ENCODE peak calls at places on chromosome 1, in ten cellular contexts. Q is PC-3, G is heart right ventricle, R is sigmoid colon, I is H1, V is pancreas, E is HepG2, Y is neural progenitor cell, S is body of pancreas, B is left ventricle myocardium inferior. U is an unnamed sample.

GRCh38 chr1:86906419-86906818 is 7.5 kb downstream of the SELENOF start:
- DNase-seq in Y (no peak), E (no peak), Q (peak), S (no peak), I (no peak), B (no peak), R (no peak), V (no peak), G (no peak), U (no peak)

GRCh38 chr1:245585252-245585959 is 430.6 kb downstream of the KIF26B start:
- DNase-seq in E (no peak), S (no peak), I (no peak), R (no peak), Y (no peak), V (no peak), Q (peak), G (no peak), B (no peak), U (peak)

GRCh38 chr1:97093742-97094141 is 372.2 kb downstream of the PTBP2 start:
- DNase-seq in B (no peak), E (no peak), G (no peak), Q (no peak), V (no peak), R (no peak), Y (no peak), I (no peak), S (no peak), U (peak)

GRCh38 chr1:40630488-40631223 is 34.8 kb downstream of the RIMS3 start:
- DNase-seq in V (no peak), S (peak), E (peak), Y (peak), Q (peak), G (no peak), I (peak), R (no peak), B (no peak), U (peak)

GRCh38 chr1:29395724-29396437 is 159.6 kb downstream of the PTPRU start:
- DNase-seq in R (no peak), Y (no peak), B (no peak), Q (no peak), G (no peak), S (no peak), V (no peak), I (no peak), E (no peak), U (no peak)

GRCh38 chr1:235708390-235708962 is 58.9 kb upstream of the GNG4 start:
- DNase-seq in Q (peak), Y (no peak), B (no peak), I (no peak), S (no peak), V (no peak), R (no peak), G (no peak), E (peak), U (peak)

GRCh38 chr1:204073837-204074273 is 940 bp downstream of the SOX13 start:
- DNase-seq in I (no peak), B (no peak), E (no peak), Y (peak), S (peak), G (no peak), R (peak), V (no peak), Q (peak), U (no peak)

GRCh38 chr1:106831511-106831910 is 225.0 kb upstream of the PRMT6 start:
- DNase-seq in V (no peak), G (no peak), E (no peak), Y (no peak), Q (peak), B (no peak), S (no peak), R (no peak), I (no peak), U (no peak)

GRCh38 chr1:204087893-204088528 is 15.1 kb downstream of the SOX13 start:
- DNase-seq in G (peak), Y (no peak), B (peak), R (peak), Q (no peak), V (no peak), E (no peak), S (peak), I (no peak), U (no peak)

GRCh38 chr1:233569636-233570035 is 44.3 kb upstream of the KCNK1 start:
- DNase-seq in B (no peak), V (no peak), S (no peak), Y (no peak), I (no peak), G (no peak), R (no peak), E (no peak), Q (peak), U (no peak)

GRCh38 chr1:185213086-185213485 is 56.1 kb downstream of the SWT1 start:
- DNase-seq in I (no peak), E (no peak), Y (no peak), B (no peak), S (no peak), V (no peak), R (no peak), G (no peak), Q (no peak), U (no peak)

GRCh38 chr1:86567936-86568335 is 21.1 kb downstream of the CLCA4 start:
- DNase-seq in Y (no peak), G (no peak), E (no peak), V (no peak), Q (no peak), B (no peak), R (no peak), S (no peak), I (no peak), U (no peak)

GRCh38 chr1:116711061-116711582 is 43.1 kb upstream of the CD2 start:
- DNase-seq in R (no peak), Y (peak), Q (peak), E (no peak), B (no peak), V (no peak), S (no peak), G (no peak), I (no peak), U (no peak)

GRCh38 chr1:8409107-8409506 is 91.2 kb downstream of the SLC45A1 start:
- DNase-seq in B (no peak), E (peak), I (no peak), S (no peak), G (peak), V (no peak), Q (peak), Y (peak), R (no peak), U (peak)

GRCh38 chr1:100543640-100544039 is 5.7 kb downstream of the GPR88 start:
- DNase-seq in V (no peak), I (peak), Y (peak), R (no peak), E (peak), G (no peak), B (no peak), S (peak), Q (peak), U (no peak)

GRCh38 chr1:235759336-235759735 is 107.4 kb downstream of the LYST start:
- DNase-seq in S (no peak), I (no peak), V (no peak), Y (no peak), B (no peak), E (no peak), R (no peak), Q (no peak), G (no peak), U (no peak)

GRCh38 chr1:26744075-26744958 is 43.4 kb upstream of the PIGV start:
- DNase-seq in R (peak), B (peak), Q (peak), S (peak), I (peak), E (peak), Y (peak), V (peak), G (peak), U (peak)

GRCh38 chr1:100671604-100672003 is 47.9 kb upstream of the VCAM1 start:
- DNase-seq in I (no peak), G (no peak), S (no peak), Y (no peak), Q (peak), V (no peak), E (no peak), R (no peak), B (no peak), U (no peak)

GRCh38 chr1:6491480-6491962 is at the start of gene PLEKHG5:
- DNase-seq in B (no peak), G (no peak), I (no peak), V (no peak), R (no peak), Q (peak), S (no peak), E (peak), Y (no peak), U (peak)

GRCh38 chr1:150567717-150568561 is 11.5 kb downstream of the MCL1 start:
- DNase-seq in S (peak), E (peak), Y (peak), Q (peak), G (peak), R (peak), B (peak), I (peak), V (peak), U (peak)

GRCh38 chr1:43549921-43550597 is 19.4 kb downstream of the PTPRF start:
- DNase-seq in V (peak), E (no peak), Q (peak), R (peak), S (peak), G (no peak), Y (peak), B (peak), I (peak), U (no peak)

GRCh38 chr1:17844146-17844826 is 89.2 kb downstream of the ACTL8 start:
- DNase-seq in Y (no peak), S (no peak), E (no peak), V (no peak), I (no peak), B (no peak), R (no peak), Q (no peak), G (no peak), U (no peak)

GRCh38 chr1:165375623-165376022 is 19.1 kb upstream of the LMX1A start:
- DNase-seq in I (no peak), V (no peak), E (no peak), Q (peak), S (no peak), B (no peak), Y (no peak), R (no peak), G (no peak), U (no peak)

GRCh38 chr1:7408771-7409150 is 362.3 kb upstream of the VAMP3 start:
- DNase-seq in E (no peak), Y (no peak), R (peak), B (no peak), I (peak), G (no peak), V (no peak), S (no peak), Q (no peak), U (no peak)

GRCh38 chr1:158331431-158331830 is at the start of gene CD1B:
- DNase-seq in Q (no peak), E (no peak), S (no peak), B (no peak), I (no peak), R (no peak), V (no peak), Y (no peak), G (no peak), U (no peak)

GRCh38 chr1:219539645-219540254 is 73.2 kb downstream of the ZC3H11B start:
- DNase-seq in Y (no peak), S (no peak), V (no peak), Q (no peak), G (no peak), I (no peak), R (no peak), B (no peak), E (no peak), U (no peak)

GRCh38 chr1:116806671-116807070 is 52.4 kb downstream of the CD2 start:
- DNase-seq in E (no peak), G (no peak), Y (no peak), V (no peak), S (no peak), I (no peak), R (no peak), B (no peak), Q (no peak), U (no peak)

GRCh38 chr1:156414440-156415064 is 45.5 kb downstream of the RHBG start:
- DNase-seq in G (no peak), V (no peak), Q (peak), R (no peak), I (peak), B (no peak), Y (peak), E (no peak), S (no peak), U (no peak)

GRCh38 chr1:110083453-110084225 is 13.2 kb upstream of the ALX3 start:
- DNase-seq in Y (peak), B (no peak), G (no peak), E (no peak), I (no peak), Q (no peak), R (no peak), S (no peak), V (no peak), U (no peak)
- H3K4me3 ChIP-seq in Y (peak), B (peak), G (peak), E (no peak), I (peak), Q (no peak), R (peak), S (peak), V (peak), U (no peak)

GRCh38 chr1:145959957-145960467 is 2.2 kb upstream of the LIX1L start:
- DNase-seq in Y (no peak), V (no peak), G (no peak), E (no peak), R (no peak), S (no peak), B (no peak), Q (no peak), I (no peak), U (no peak)
- H3K27ac ChIP-seq in Y (no peak), V (no peak), G (peak), E (no peak), R (peak), S (peak), B (peak), Q (no peak), I (no peak), U (no peak)

GRCh38 chr1:160117709-160118183 is 2.2 kb downstream of the ATP1A2 start:
- DNase-seq in R (peak), B (peak), Y (peak), V (no peak), I (no peak), S (peak), G (peak), Q (no peak), E (no peak), U (no peak)

GRCh38 chr1:160117300-160117699 is 1.7 kb downstream of the ATP1A2 start:
- DNase-seq in E (no peak), V (no peak), R (no peak), Y (no peak), Q (no peak), S (no peak), B (no peak), I (no peak), G (no peak), U (no peak)

GRCh38 chr1:160118928-160119327 is 3.4 kb downstream of the ATP1A2 start:
- DNase-seq in Q (no peak), Y (no peak), I (no peak), V (no peak), B (no peak), R (no peak), S (no peak), G (no peak), E (no peak), U (no peak)

GRCh38 chr1:160115545-160116276 is at the start of gene ATP1A2:
- DNase-seq in B (peak), S (no peak), Y (peak), V (no peak), R (peak), Q (no peak), E (no peak), G (peak), I (peak), U (no peak)

GRCh38 chr1:160116277-160117147 is 953 bp downstream of the ATP1A2 start:
- DNase-seq in I (no peak), E (no peak), G (peak), Q (peak), V (no peak), S (no peak), Y (no peak), R (no peak), B (no peak), U (no peak)
- H3K4me3 ChIP-seq in I (peak), E (no peak), G (peak), Q (no peak), V (no peak), S (no peak), Y (peak), R (peak), B (peak), U (no peak)

GRCh38 chr1:53071915-53072314 is 9.9 kb downstream of the PODN start:
- DNase-seq in I (no peak), E (no peak), Q (no peak), B (no peak), Y (no peak), V (no peak), S (no peak), G (no peak), R (no peak), U (no peak)

GRCh38 chr1:53073287-53073686 is 11.3 kb downstream of the PODN start:
- DNase-seq in E (no peak), R (peak), Y (no peak), V (no peak), I (no peak), G (no peak), Q (no peak), B (no peak), S (peak), U (no peak)

GRCh38 chr1:53070621-53071020 is 8.6 kb downstream of the PODN start:
- DNase-seq in R (peak), Y (no peak), E (no peak), S (peak), V (no peak), I (peak), Q (no peak), G (no peak), B (peak), U (no peak)

GRCh38 chr1:53069663-53070327 is 7.8 kb downstream of the PODN start:
- DNase-seq in Y (no peak), B (peak), R (peak), Q (no peak), S (peak), V (no peak), G (no peak), I (peak), E (no peak), U (no peak)

DNA sequence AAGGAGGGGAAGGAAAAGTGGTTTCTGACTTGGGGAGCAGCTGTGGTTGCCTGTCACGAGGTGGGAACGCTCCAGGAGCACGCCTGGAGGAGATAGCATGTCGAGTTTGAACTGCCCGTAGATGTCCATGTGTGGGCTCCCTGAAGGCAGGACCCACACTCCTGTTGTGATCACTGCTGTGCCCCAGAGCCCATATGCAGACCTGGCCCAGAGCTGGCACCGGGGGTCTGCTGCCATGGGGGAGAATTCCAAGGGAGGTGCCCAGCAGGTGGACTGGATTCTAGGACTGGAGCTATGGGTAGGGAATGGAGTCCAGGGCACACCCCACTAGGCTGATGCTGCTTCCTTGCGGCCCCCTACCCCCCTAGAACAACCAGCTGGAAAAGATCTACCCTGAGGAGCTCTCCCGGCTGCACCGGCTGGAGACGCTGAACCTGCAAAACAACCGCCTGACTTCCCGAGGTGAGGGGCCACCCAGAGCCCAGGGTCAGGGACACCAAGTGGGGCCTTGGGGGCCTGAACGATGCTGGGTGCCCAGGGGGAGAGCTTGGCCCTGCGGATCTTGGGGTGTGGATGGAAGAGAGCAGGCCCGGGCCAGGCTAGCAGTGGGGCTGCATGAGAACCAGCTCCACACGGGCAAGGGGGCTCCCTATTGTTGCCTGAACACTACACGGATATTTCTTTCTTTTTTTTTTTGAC is 9.3 kb downstream of the PODN start:
- DNase-seq in Q (no peak), B (peak), R (peak), Y (no peak), G (no peak), E (no peak), V (no peak), I (no peak), S (peak), U (no peak)
- H3K27ac ChIP-seq in Q (no peak), B (no peak), R (no peak), Y (no peak), G (no peak), E (no peak), V (no peak), I (no peak), S (no peak), U (no peak)

DNA sequence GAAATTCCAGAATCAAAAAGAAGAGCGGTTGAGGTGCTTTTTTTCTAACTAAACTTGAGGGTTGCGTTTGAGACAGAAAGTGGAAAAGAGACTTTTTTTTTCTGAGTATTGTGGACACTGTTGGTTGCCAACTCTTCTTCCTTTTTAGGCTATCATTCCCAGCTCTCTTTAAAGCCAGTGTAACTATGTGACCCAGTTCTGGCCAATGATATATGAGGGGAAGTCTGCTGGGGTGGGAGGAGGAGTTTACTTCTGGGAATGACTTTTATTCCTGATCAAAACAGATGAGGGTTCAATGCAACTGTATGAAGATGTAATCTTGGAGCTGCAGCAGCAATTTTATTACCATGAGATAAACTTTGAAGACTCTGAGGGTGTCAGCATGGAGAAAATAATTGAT is 17.3 kb upstream of the NMNAT2 start:
- DNase-seq in R (no peak), I (no peak), S (no peak), V (no peak), G (no peak), B (no peak), E (no peak), Q (no peak), Y (no peak), U (no peak)
- H3K4me3 ChIP-seq in R (no peak), I (no peak), S (no peak), V (no peak), G (no peak), B (no peak), E (no peak), Q (no peak), Y (no peak), U (no peak)

DNA sequence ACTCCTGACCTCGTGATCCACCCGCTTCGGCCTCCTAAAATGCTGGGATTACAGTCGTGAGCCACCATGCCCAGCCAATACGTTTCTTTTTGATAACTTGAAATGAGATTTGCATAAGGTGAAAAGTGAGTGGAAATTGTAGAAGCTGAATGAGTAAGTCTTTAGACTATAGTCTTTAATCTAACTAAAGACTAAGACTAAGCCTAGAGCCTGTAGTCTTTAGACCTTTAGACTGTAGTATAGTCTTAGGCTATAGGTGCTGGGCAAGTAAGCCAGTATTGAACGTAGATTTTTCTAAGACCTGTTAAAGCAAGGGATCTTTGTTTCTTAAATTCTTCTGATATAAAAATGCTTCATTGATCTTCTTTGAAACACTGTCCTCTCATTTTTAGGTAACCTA is 12.1 kb downstream of the PPP2R5A start:
- DNase-seq in G (no peak), Y (no peak), S (no peak), B (no peak), I (no peak), E (no peak), R (no peak), Q (no peak), V (no peak), U (no peak)
- H3K27ac ChIP-seq in G (no peak), Y (no peak), S (no peak), B (peak), I (no peak), E (no peak), R (no peak), Q (no peak), V (no peak), U (no peak)

DNA sequence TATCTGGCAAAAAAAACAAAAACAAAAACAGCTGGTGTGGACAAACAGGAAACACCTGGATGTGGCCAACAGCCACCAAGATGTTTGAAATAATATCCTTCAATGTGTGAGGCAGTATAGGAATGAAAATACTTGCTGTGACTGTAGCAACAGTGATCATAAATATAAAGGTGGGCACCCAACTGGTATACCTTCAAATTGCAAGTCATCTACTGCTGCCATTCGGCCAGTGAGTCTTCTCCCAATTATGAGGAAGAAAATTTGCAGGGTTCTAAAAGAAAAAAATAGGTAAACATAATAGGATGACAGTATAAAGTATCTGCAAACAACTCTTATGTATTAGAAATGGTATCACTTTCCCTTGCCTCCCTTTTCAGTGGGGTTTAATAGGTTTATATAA is 881 bp downstream of the YIPF1 start:
- DNase-seq in G (no peak), Y (no peak), B (no peak), E (no peak), Q (no peak), I (no peak), R (no peak), S (no peak), V (no peak), U (no peak)
- H3K4me3 ChIP-seq in G (peak), Y (peak), B (peak), E (peak), Q (peak), I (peak), R (peak), S (peak), V (no peak), U (peak)

GRCh38 chr1:202348005-202348508 is 442 bp upstream of the PPP1R12B start:
- DNase-seq in E (no peak), B (no peak), G (no peak), R (no peak), Y (no peak), V (no peak), I (no peak), Q (no peak), S (no peak), U (no peak)
- H3K27ac ChIP-seq in E (no peak), B (peak), G (no peak), R (peak), Y (no peak), V (no peak), I (no peak), Q (no peak), S (no peak), U (no peak)